ENCODE peak calls at places on chromosomes 12 and 14, in six cellular contexts. One of them, this sample, is unnamed. For H3K4me1, the result is how much of the 10 kb centered on the place peaks cover.

GRCh38 chr14:39739796-39740195 is 307.6 kb upstream of the FBXO33 start:
- DNase-seq in CD8-positive, alpha-beta T cell: no peak
- DNase-seq in aorta: peak
- DNase-seq in PC-3: no peak
- DNase-seq in naive thymus-derived CD4-positive, alpha-beta T cell: no peak
- DNase-seq in pancreas: no peak
- DNase-seq in this sample: no peak

GRCh38 chr12:122452701-122453285 is 30.3 kb upstream of the CLIP1 start:
- DNase-seq in CD8-positive, alpha-beta T cell: no peak
- DNase-seq in aorta: peak
- DNase-seq in PC-3: no peak
- DNase-seq in naive thymus-derived CD4-positive, alpha-beta T cell: no peak
- DNase-seq in pancreas: no peak
- DNase-seq in this sample: peak

GRCh38 chr14:35963209-35963608 is 137.1 kb downstream of the BRMS1L start:
- DNase-seq in CD8-positive, alpha-beta T cell: no peak
- DNase-seq in aorta: no peak
- DNase-seq in PC-3: peak
- DNase-seq in naive thymus-derived CD4-positive, alpha-beta T cell: no peak
- DNase-seq in pancreas: no peak
- DNase-seq in this sample: no peak

GRCh38 chr14:53619625-53620324 is 336.9 kb downstream of the BMP4 start:
- DNase-seq in CD8-positive, alpha-beta T cell: no peak
- DNase-seq in aorta: no peak
- DNase-seq in PC-3: peak
- DNase-seq in naive thymus-derived CD4-positive, alpha-beta T cell: no peak
- DNase-seq in pancreas: no peak
- DNase-seq in this sample: no peak

GRCh38 chr14:33668066-33668465 is 282.8 kb downstream of the EGLN3 start:
- DNase-seq in CD8-positive, alpha-beta T cell: no peak
- DNase-seq in aorta: no peak
- DNase-seq in PC-3: peak
- DNase-seq in naive thymus-derived CD4-positive, alpha-beta T cell: no peak
- DNase-seq in pancreas: no peak
- DNase-seq in this sample: no peak

GRCh38 chr14:91140672-91141071 is 26.8 kb downstream of the DGLUCY start:
- DNase-seq in CD8-positive, alpha-beta T cell: no peak
- DNase-seq in aorta: no peak
- DNase-seq in PC-3: peak
- DNase-seq in naive thymus-derived CD4-positive, alpha-beta T cell: no peak
- DNase-seq in pancreas: no peak
- DNase-seq in this sample: peak

GRCh38 chr14:55752580-55753365 is 172.8 kb downstream of the KTN1 start:
- DNase-seq in CD8-positive, alpha-beta T cell: no peak
- DNase-seq in aorta: no peak
- DNase-seq in PC-3: peak
- DNase-seq in naive thymus-derived CD4-positive, alpha-beta T cell: no peak
- DNase-seq in pancreas: peak
- DNase-seq in this sample: peak

GRCh38 chr14:102508410-102508773 is 1.2 kb downstream of the ANKRD9 start:
- DNase-seq in CD8-positive, alpha-beta T cell: no peak
- DNase-seq in aorta: no peak
- DNase-seq in PC-3: peak
- DNase-seq in naive thymus-derived CD4-positive, alpha-beta T cell: peak
- DNase-seq in pancreas: peak
- DNase-seq in this sample: peak

GRCh38 chr14:24398943-24399801 is at the start of gene NYNRIN:
- DNase-seq in CD8-positive, alpha-beta T cell: peak
- DNase-seq in aorta: peak
- DNase-seq in PC-3: no peak
- DNase-seq in naive thymus-derived CD4-positive, alpha-beta T cell: peak
- DNase-seq in pancreas: peak
- DNase-seq in this sample: peak

GRCh38 chr12:75662501-75663159 is 151.2 kb upstream of the KRR1 start:
- DNase-seq in CD8-positive, alpha-beta T cell: no peak
- DNase-seq in aorta: no peak
- DNase-seq in PC-3: no peak
- DNase-seq in naive thymus-derived CD4-positive, alpha-beta T cell: no peak
- DNase-seq in pancreas: no peak
- DNase-seq in this sample: no peak

GRCh38 chr12:124802361-124802760 is 61.3 kb downstream of the SCARB1 start:
- DNase-seq in CD8-positive, alpha-beta T cell: no peak
- DNase-seq in aorta: no peak
- DNase-seq in PC-3: no peak
- DNase-seq in naive thymus-derived CD4-positive, alpha-beta T cell: no peak
- DNase-seq in pancreas: no peak
- DNase-seq in this sample: no peak

GRCh38 chr12:115871714-115872113 is 405.8 kb downstream of the MED13L start:
- DNase-seq in CD8-positive, alpha-beta T cell: no peak
- DNase-seq in aorta: no peak
- DNase-seq in PC-3: peak
- DNase-seq in naive thymus-derived CD4-positive, alpha-beta T cell: no peak
- DNase-seq in pancreas: no peak
- DNase-seq in this sample: peak

GRCh38 chr12:6921996-6922935 is 5.5 kb upstream of the ATN1 start:
- DNase-seq in CD8-positive, alpha-beta T cell: no peak
- DNase-seq in aorta: peak
- DNase-seq in PC-3: no peak
- DNase-seq in naive thymus-derived CD4-positive, alpha-beta T cell: no peak
- DNase-seq in pancreas: no peak
- DNase-seq in this sample: no peak

GRCh38 chr12:124663206-124663605 is 95.8 kb upstream of the NCOR2 start:
- DNase-seq in CD8-positive, alpha-beta T cell: no peak
- DNase-seq in aorta: no peak
- DNase-seq in PC-3: no peak
- DNase-seq in naive thymus-derived CD4-positive, alpha-beta T cell: no peak
- DNase-seq in pancreas: no peak
- DNase-seq in this sample: no peak

GRCh38 chr12:121719926-121720414 is 7.4 kb downstream of the TMEM120B start:
- DNase-seq in CD8-positive, alpha-beta T cell: no peak
- DNase-seq in aorta: no peak
- DNase-seq in PC-3: peak
- DNase-seq in naive thymus-derived CD4-positive, alpha-beta T cell: no peak
- DNase-seq in pancreas: no peak
- DNase-seq in this sample: no peak

GRCh38 chr14:23057757-23058653 is 685 bp upstream of the CDH24 start:
- DNase-seq in CD8-positive, alpha-beta T cell: peak
- DNase-seq in aorta: peak
- DNase-seq in PC-3: peak
- DNase-seq in naive thymus-derived CD4-positive, alpha-beta T cell: peak
- DNase-seq in pancreas: peak
- DNase-seq in this sample: peak

GRCh38 chr12:118357327-118358007 is 15.2 kb downstream of the TAOK3 start:
- DNase-seq in CD8-positive, alpha-beta T cell: peak
- DNase-seq in aorta: no peak
- DNase-seq in PC-3: peak
- DNase-seq in naive thymus-derived CD4-positive, alpha-beta T cell: peak
- DNase-seq in pancreas: no peak
- DNase-seq in this sample: peak

GRCh38 chr12:115752913-115753726 is 524.4 kb downstream of the MED13L start:
- DNase-seq in CD8-positive, alpha-beta T cell: no peak
- DNase-seq in aorta: no peak
- DNase-seq in PC-3: peak
- DNase-seq in naive thymus-derived CD4-positive, alpha-beta T cell: no peak
- DNase-seq in pancreas: peak
- DNase-seq in this sample: peak

GRCh38 chr12:3148366-3149000 is 71.3 kb downstream of the TSPAN9 start:
- DNase-seq in CD8-positive, alpha-beta T cell: no peak
- DNase-seq in aorta: peak
- DNase-seq in PC-3: no peak
- DNase-seq in naive thymus-derived CD4-positive, alpha-beta T cell: no peak
- DNase-seq in pancreas: no peak
- DNase-seq in this sample: no peak

GRCh38 chr14:45251912-45252311 is 1.1 kb downstream of the MIS18BP1 start:
- DNase-seq in CD8-positive, alpha-beta T cell: no peak
- DNase-seq in aorta: no peak
- DNase-seq in PC-3: peak
- DNase-seq in naive thymus-derived CD4-positive, alpha-beta T cell: no peak
- DNase-seq in pancreas: no peak
- DNase-seq in this sample: peak

GRCh38 chr12:128534906-128535305 is 267.9 kb downstream of the TMEM132C start:
- DNase-seq in CD8-positive, alpha-beta T cell: no peak
- DNase-seq in aorta: no peak
- DNase-seq in PC-3: no peak
- DNase-seq in naive thymus-derived CD4-positive, alpha-beta T cell: no peak
- DNase-seq in pancreas: no peak
- DNase-seq in this sample: no peak

GRCh38 chr12:23039834-23040233 is 414.9 kb downstream of the ETNK1 start:
- DNase-seq in CD8-positive, alpha-beta T cell: no peak
- DNase-seq in aorta: no peak
- DNase-seq in PC-3: no peak
- DNase-seq in naive thymus-derived CD4-positive, alpha-beta T cell: no peak
- DNase-seq in pancreas: no peak
- DNase-seq in this sample: no peak

GRCh38 chr14:95389471-95390011 is 69.8 kb upstream of the CLMN start:
- DNase-seq in CD8-positive, alpha-beta T cell: no peak
- DNase-seq in aorta: peak
- DNase-seq in PC-3: no peak
- DNase-seq in naive thymus-derived CD4-positive, alpha-beta T cell: no peak
- DNase-seq in pancreas: no peak
- DNase-seq in this sample: no peak

GRCh38 chr14:39267592-39268112 is 33.9 kb downstream of the MIA2 start:
- DNase-seq in CD8-positive, alpha-beta T cell: no peak
- DNase-seq in aorta: no peak
- DNase-seq in PC-3: peak
- DNase-seq in naive thymus-derived CD4-positive, alpha-beta T cell: peak
- DNase-seq in pancreas: no peak
- DNase-seq in this sample: no peak

GRCh38 chr12:62673027-62673815 is 206.6 kb downstream of the MON2 start:
- DNase-seq in CD8-positive, alpha-beta T cell: no peak
- DNase-seq in aorta: no peak
- DNase-seq in PC-3: no peak
- DNase-seq in naive thymus-derived CD4-positive, alpha-beta T cell: no peak
- DNase-seq in pancreas: no peak
- DNase-seq in this sample: no peak

GRCh38 chr14:31611778-31612433 is 50.7 kb downstream of the NUBPL start:
- DNase-seq in CD8-positive, alpha-beta T cell: no peak
- DNase-seq in aorta: no peak
- DNase-seq in PC-3: no peak
- DNase-seq in naive thymus-derived CD4-positive, alpha-beta T cell: no peak
- DNase-seq in pancreas: no peak
- DNase-seq in this sample: no peak

GRCh38 chr12:124704619-124705018 is 137.2 kb upstream of the NCOR2 start:
- DNase-seq in CD8-positive, alpha-beta T cell: no peak
- DNase-seq in aorta: no peak
- DNase-seq in PC-3: no peak
- DNase-seq in naive thymus-derived CD4-positive, alpha-beta T cell: no peak
- DNase-seq in pancreas: no peak
- DNase-seq in this sample: no peak

GRCh38 chr12:12505544-12506501 is 56.8 kb downstream of the DUSP16 start:
- DNase-seq in CD8-positive, alpha-beta T cell: no peak
- DNase-seq in aorta: no peak
- DNase-seq in PC-3: no peak
- DNase-seq in naive thymus-derived CD4-positive, alpha-beta T cell: no peak
- DNase-seq in pancreas: no peak
- DNase-seq in this sample: no peak

GRCh38 chr12:3002636-3003035 is 43.4 kb downstream of the TEAD4 start:
- DNase-seq in CD8-positive, alpha-beta T cell: no peak
- DNase-seq in aorta: peak
- DNase-seq in PC-3: no peak
- DNase-seq in naive thymus-derived CD4-positive, alpha-beta T cell: no peak
- DNase-seq in pancreas: no peak
- DNase-seq in this sample: no peak

GRCh38 chr12:122064780-122065588 is 13.6 kb upstream of the MLXIP start:
- DNase-seq in CD8-positive, alpha-beta T cell: no peak
- DNase-seq in aorta: no peak
- DNase-seq in PC-3: peak
- DNase-seq in naive thymus-derived CD4-positive, alpha-beta T cell: no peak
- DNase-seq in pancreas: no peak
- DNase-seq in this sample: peak

GRCh38 chr12:12230275-12230674 is 36.6 kb downstream of the LRP6 start:
- DNase-seq in CD8-positive, alpha-beta T cell: no peak
- DNase-seq in aorta: no peak
- DNase-seq in PC-3: no peak
- DNase-seq in naive thymus-derived CD4-positive, alpha-beta T cell: no peak
- DNase-seq in pancreas: no peak
- DNase-seq in this sample: no peak

GRCh38 chr12:100163416-100164152 is 20.9 kb upstream of the BLTP3B start:
- DNase-seq in CD8-positive, alpha-beta T cell: peak
- DNase-seq in aorta: peak
- DNase-seq in PC-3: peak
- DNase-seq in naive thymus-derived CD4-positive, alpha-beta T cell: peak
- DNase-seq in pancreas: peak
- DNase-seq in this sample: peak
- H3K4me3 ChIP-seq in CD8-positive, alpha-beta T cell: no peak
- H3K4me3 ChIP-seq in aorta: no peak
- H3K4me3 ChIP-seq in PC-3: peak
- H3K4me3 ChIP-seq in naive thymus-derived CD4-positive, alpha-beta T cell: peak
- H3K4me3 ChIP-seq in pancreas: peak
- H3K4me3 ChIP-seq in this sample: peak

GRCh38 chr14:75452900-75453816 is 25.3 kb downstream of the JDP2 start:
- DNase-seq in CD8-positive, alpha-beta T cell: no peak
- DNase-seq in aorta: peak
- DNase-seq in PC-3: peak
- DNase-seq in naive thymus-derived CD4-positive, alpha-beta T cell: no peak
- DNase-seq in pancreas: no peak
- DNase-seq in this sample: peak

GRCh38 chr14:75454963-75455546 is 27.2 kb downstream of the JDP2 start:
- DNase-seq in CD8-positive, alpha-beta T cell: no peak
- DNase-seq in aorta: peak
- DNase-seq in PC-3: peak
- DNase-seq in naive thymus-derived CD4-positive, alpha-beta T cell: no peak
- DNase-seq in pancreas: no peak
- DNase-seq in this sample: peak

GRCh38 chr14:75456069-75457023 is 28.5 kb downstream of the JDP2 start:
- DNase-seq in CD8-positive, alpha-beta T cell: no peak
- DNase-seq in aorta: peak
- DNase-seq in PC-3: no peak
- DNase-seq in naive thymus-derived CD4-positive, alpha-beta T cell: no peak
- DNase-seq in pancreas: no peak
- DNase-seq in this sample: no peak

GRCh38 chr14:75452324-75452723 is 24.5 kb downstream of the JDP2 start:
- DNase-seq in CD8-positive, alpha-beta T cell: no peak
- DNase-seq in aorta: peak
- DNase-seq in PC-3: no peak
- DNase-seq in naive thymus-derived CD4-positive, alpha-beta T cell: no peak
- DNase-seq in pancreas: no peak
- DNase-seq in this sample: no peak

GRCh38 chr14:75453817-75454434 is 26.1 kb downstream of the JDP2 start:
- DNase-seq in CD8-positive, alpha-beta T cell: peak
- DNase-seq in aorta: peak
- DNase-seq in PC-3: no peak
- DNase-seq in naive thymus-derived CD4-positive, alpha-beta T cell: peak
- DNase-seq in pancreas: no peak
- DNase-seq in this sample: no peak
- H3K4me1 ChIP-seq in CD8-positive, alpha-beta T cell: under half
- H3K4me1 ChIP-seq in aorta: under half
- H3K4me1 ChIP-seq in PC-3: under half
- H3K4me1 ChIP-seq in naive thymus-derived CD4-positive, alpha-beta T cell: under half
- H3K4me1 ChIP-seq in pancreas: half or more
- H3K4me1 ChIP-seq in this sample: under half

GRCh38 chr14:57329833-57330232 is 60.6 kb upstream of the NAA30 start:
- DNase-seq in CD8-positive, alpha-beta T cell: no peak
- DNase-seq in aorta: no peak
- DNase-seq in PC-3: no peak
- DNase-seq in naive thymus-derived CD4-positive, alpha-beta T cell: no peak
- DNase-seq in pancreas: no peak
- DNase-seq in this sample: no peak
- H3K4me3 ChIP-seq in CD8-positive, alpha-beta T cell: no peak
- H3K4me3 ChIP-seq in aorta: no peak
- H3K4me3 ChIP-seq in PC-3: no peak
- H3K4me3 ChIP-seq in naive thymus-derived CD4-positive, alpha-beta T cell: no peak
- H3K4me3 ChIP-seq in pancreas: no peak
- H3K4me3 ChIP-seq in this sample: no peak

GRCh38 chr12:49673446-49674317 is 33.5 kb downstream of the FMNL3 start:
- DNase-seq in CD8-positive, alpha-beta T cell: no peak
- DNase-seq in aorta: peak
- DNase-seq in PC-3: no peak
- DNase-seq in naive thymus-derived CD4-positive, alpha-beta T cell: no peak
- DNase-seq in pancreas: peak
- DNase-seq in this sample: peak
- H3K4me1 ChIP-seq in CD8-positive, alpha-beta T cell: half or more
- H3K4me1 ChIP-seq in aorta: under half
- H3K4me1 ChIP-seq in PC-3: under half
- H3K4me1 ChIP-seq in naive thymus-derived CD4-positive, alpha-beta T cell: half or more
- H3K4me1 ChIP-seq in pancreas: under half
- H3K4me1 ChIP-seq in this sample: under half

This sample was measured in HAP-1.